ENCODE peak calls at places on chromosomes 7 and 10, in seven cellular contexts. X is A549, J is cardiac muscle cell, H is spleen, T is ovary, V is IMR-90, R is OCI-LY7. E is an unnamed sample.
A peak's percentile ranks its signal among the peaks of the same experiment; 100 is the strongest.

GRCh38 chr10:15092855-15093408 is 4.2 kb upstream of the RPP38 start:
- DNase-seq in T (no peak), R (no peak), X (no peak), J (no peak), V (no peak), H (no peak), E (no peak)

GRCh38 chr7:130872756-130873448 is 138.9 kb upstream of the KLF14 start:
- DNase-seq in V (peak; percentile 43), J (no peak), T (no peak), X (no peak), R (no peak), H (no peak), E (no peak)

GRCh38 chr10:71080381-71081228 is 131.8 kb upstream of the UNC5B start:
- DNase-seq in T (peak; percentile 2), X (no peak), J (no peak), V (no peak), H (peak; percentile 62), R (no peak), E (no peak)

GRCh38 chr10:132114953-132115520 is 49.3 kb downstream of the JAKMIP3 start:
- DNase-seq in H (peak; percentile 47), T (peak; percentile 16), X (no peak), R (no peak), J (no peak), V (no peak), E (no peak)

GRCh38 chr10:61136151-61136550 is 192.2 kb upstream of the RHOBTB1 start:
- DNase-seq in R (no peak), T (no peak), H (no peak), X (no peak), J (no peak), V (peak; percentile 21), E (no peak)

GRCh38 chr10:76306859-76307258 is 875.4 kb downstream of the LRMDA start:
- DNase-seq in J (no peak), X (no peak), V (peak; percentile 68), H (no peak), T (no peak), R (no peak), E (no peak)

GRCh38 chr10:76675951-76676587 is 961.5 kb downstream of the KCNMA1 start:
- DNase-seq in T (peak; percentile 63), J (no peak), X (no peak), H (no peak), V (no peak), R (no peak), E (no peak)

GRCh38 chr7:153331427-153331826 is 571.9 kb downstream of the ACTR3B start:
- DNase-seq in H (no peak), X (no peak), T (no peak), J (no peak), R (no peak), V (no peak), E (no peak)

GRCh38 chr7:43637114-43637806 is 54.4 kb downstream of the STK17A start:
- DNase-seq in T (no peak), H (no peak), V (peak; percentile 73), J (no peak), R (no peak), X (no peak), E (no peak)

GRCh38 chr7:112036071-112036470 is 170.1 kb downstream of the DOCK4 start:
- DNase-seq in V (peak; percentile 53), J (no peak), H (no peak), R (no peak), X (no peak), T (no peak), E (no peak)

GRCh38 chr10:60114765-60115586 is 208.6 kb upstream of the CCDC6 start:
- DNase-seq in H (no peak), J (peak; percentile 72), T (no peak), V (peak; percentile 69), R (peak; percentile 56), X (peak; percentile 35), E (peak; percentile 29)

GRCh38 chr7:40921589-40922315 is 781.1 kb downstream of the INHBA start:
- DNase-seq in J (no peak), V (no peak), R (no peak), X (no peak), H (no peak), T (no peak), E (no peak)

GRCh38 chr10:121899727-121900126 is 28.1 kb downstream of the ATE1 start:
- DNase-seq in H (no peak), T (no peak), V (no peak), R (no peak), J (no peak), X (no peak), E (no peak)

GRCh38 chr7:43792471-43792870 is 34.0 kb downstream of the BLVRA start:
- DNase-seq in J (no peak), X (no peak), V (no peak), T (no peak), R (no peak), H (no peak), E (no peak)

GRCh38 chr7:74294191-74294998 is 5.2 kb downstream of the CLIP2 start:
- DNase-seq in J (no peak), H (no peak), V (no peak), X (no peak), R (no peak), T (no peak), E (no peak)

GRCh38 chr7:64312826-64313225 is 935 bp upstream of the ZNF736 start:
- DNase-seq in T (peak; percentile 61), X (no peak), H (no peak), R (no peak), J (no peak), V (no peak), E (no peak)

GRCh38 chr10:29110172-29110571 is 178.7 kb upstream of the LYZL1 start:
- DNase-seq in H (no peak), X (no peak), V (no peak), R (no peak), T (no peak), J (no peak), E (no peak)
- H3K27ac ChIP-seq in H (no peak overlapping the region), X (no peak overlapping the region), V (no peak overlapping the region), R (no peak overlapping the region), T (no peak overlapping the region), J (peak overlapping the region; percentile 83), E (no peak overlapping the region)

GRCh38 chr10:124656113-124656490 is 88.1 kb downstream of the FAM53B start:
- DNase-seq in T (no peak), J (no peak), H (peak; percentile 64), V (no peak), R (no peak), X (no peak), E (no peak)

GRCh38 chr10:124654686-124655085 is 89.5 kb downstream of the FAM53B start:
- DNase-seq in X (no peak), V (no peak), T (no peak), H (peak; percentile 82), J (no peak), R (no peak), E (no peak)

GRCh38 chr10:124653311-124653710 is 90.9 kb downstream of the FAM53B start:
- DNase-seq in V (no peak), H (peak; percentile 76), J (no peak), X (no peak), T (no peak), R (no peak), E (no peak)

GRCh38 chr10:124653811-124654651 is 90.1 kb downstream of the FAM53B start:
- DNase-seq in V (no peak), H (peak; percentile 76), J (no peak), X (no peak), T (no peak), R (no peak), E (no peak)

DNA sequence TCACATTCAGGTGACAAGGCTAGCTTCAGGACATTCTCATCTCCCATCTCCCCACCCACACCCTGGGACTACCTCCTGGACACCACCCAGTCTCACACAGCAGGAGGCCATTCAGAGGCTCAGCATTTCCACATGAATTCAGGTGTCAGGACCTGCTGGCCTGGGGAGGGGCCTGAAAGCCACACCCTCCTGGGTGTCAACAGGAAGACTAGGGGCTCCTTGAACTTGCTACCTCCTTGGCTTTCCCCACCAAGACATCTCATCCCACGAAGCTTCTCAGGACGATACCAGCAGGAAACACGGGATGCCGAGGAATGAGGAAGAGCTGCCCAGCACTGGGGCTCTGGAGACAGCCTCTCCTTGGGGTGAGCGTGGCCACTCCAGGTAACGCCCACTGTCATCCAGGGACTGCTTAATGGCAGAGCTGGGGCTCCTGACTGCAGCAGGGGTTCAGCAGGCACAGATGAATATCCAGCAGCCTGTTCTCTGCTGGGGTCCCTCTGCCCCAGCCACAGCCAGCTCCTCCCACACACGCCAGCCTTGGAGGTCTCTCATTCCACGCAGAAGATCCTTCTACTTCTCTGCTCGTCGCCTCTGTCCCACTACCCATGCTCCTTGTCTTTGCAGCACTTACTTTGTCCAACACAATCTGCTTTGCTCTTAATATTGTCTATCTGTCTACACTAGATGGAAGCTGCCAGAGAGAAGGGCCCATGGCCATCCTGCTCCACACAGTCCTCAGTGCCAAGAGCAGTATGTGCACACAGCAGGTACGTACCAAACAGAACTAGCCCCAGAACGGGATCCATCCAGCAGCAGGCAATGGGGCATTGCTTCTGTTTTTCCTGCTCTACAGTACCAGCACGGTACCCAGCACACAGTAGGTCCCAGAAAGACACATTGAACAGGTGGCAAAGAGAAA is 88.7 kb downstream of the FAM53B start:
- DNase-seq in H (peak; percentile 75), T (no peak), V (no peak), X (no peak), J (no peak), R (no peak), E (no peak)
- H3K4me1 ChIP-seq in H (peaks cover 98% of the 10 kb centered on the region), T (peaks cover 34% of the 10 kb centered on the region), V (peaks cover 2% of the 10 kb centered on the region), X (no peaks in the 10 kb centered on the region), J (peaks cover 5% of the 10 kb centered on the region), R (no peaks in the 10 kb centered on the region), E (peaks cover 7% of the 10 kb centered on the region)

GRCh38 chr7:134690016-134690415 is 43.4 kb downstream of the BPGM start:
- DNase-seq in R (no peak), T (no peak), V (peak; percentile 81), X (no peak), J (peak; percentile 46), H (no peak), E (no peak)
- H3K4me3 ChIP-seq in R (no peak overlapping the region), T (peak overlapping the region; percentile 22), V (no peak overlapping the region), X (no peak overlapping the region), J (no peak overlapping the region), H (no peak overlapping the region), E (peak overlapping the region; percentile 26)

GRCh38 chr10:88991900-88992237 is 1.3 kb downstream of the FAS start:
- DNase-seq in T (no peak), H (no peak), J (no peak), X (peak; percentile 17), R (peak; percentile 63), V (no peak), E (no peak)

GRCh38 chr10:88992945-88993537 is 2.4 kb downstream of the FAS start:
- DNase-seq in J (no peak), H (no peak), V (peak; percentile 54), R (no peak), T (no peak), X (no peak), E (peak; percentile 40)

GRCh38 chr10:88995156-88995876 is 4.7 kb downstream of the FAS start:
- DNase-seq in H (no peak), V (no peak), R (no peak), T (no peak), J (no peak), X (no peak), E (no peak)

GRCh38 chr10:88991161-88991899 is 732 bp downstream of the FAS start:
- DNase-seq in V (peak; percentile 68), T (peak; percentile 86), X (peak; percentile 30), R (peak; percentile 64), H (peak; percentile 92), J (peak; percentile 79), E (peak; percentile 70)

DNA sequence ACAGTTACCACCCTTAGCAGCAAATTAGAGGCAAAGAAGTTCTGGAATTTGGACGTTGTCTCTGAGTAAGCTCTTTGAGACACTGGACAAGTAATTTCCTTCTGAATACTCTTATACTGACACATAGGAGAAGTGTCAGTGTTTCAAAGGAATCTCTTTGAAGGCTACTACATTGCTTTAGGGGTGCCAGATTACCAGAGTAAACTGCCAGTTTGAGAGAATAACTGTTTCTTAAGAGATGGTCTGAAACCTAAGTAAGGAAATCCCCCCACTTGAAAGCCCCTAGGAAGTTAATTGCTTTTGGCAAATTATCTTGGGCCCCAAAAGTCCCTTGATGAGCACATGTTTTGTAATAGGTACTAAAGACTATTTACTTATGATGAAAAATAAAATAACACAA is 3.4 kb downstream of the FAS start:
- DNase-seq in V (peak; percentile 29), J (no peak), T (no peak), H (no peak), R (no peak), X (no peak), E (no peak)
- H3K27ac ChIP-seq in V (no peak overlapping the region), J (no peak overlapping the region), T (peak overlapping the region; percentile 99), H (no peak overlapping the region), R (peak overlapping the region; percentile 49), X (no peak overlapping the region), E (peak overlapping the region; percentile 6)

E was measured in SJSA1.